ENCODE peak calls at places on chromosome 3, in four cellular contexts. W is uterus, S is psoas muscle, L is IMR-90. G is an unnamed sample. For H3K27me3, H3K4me1 and H3K9me3, the result is how much of the 10 kb centered on the place peaks cover.

GRCh38 chr3:102106421-102107097 is 257.2 kb downstream of the NFKBIZ start:
- DNase-seq in S (no peak), W (no peak), L (peak), G (no peak)

GRCh38 chr3:144351968-144352367 is 380.3 kb downstream of the DIPK2A start:
- DNase-seq in W (no peak), L (no peak), S (no peak), G (no peak)

GRCh38 chr3:52633786-52634185 is 51.9 kb downstream of the PBRM1 start:
- DNase-seq in S (no peak), W (no peak), L (peak), G (no peak)

GRCh38 chr3:184941408-184941807 is 129.4 kb downstream of the VPS8 start:
- DNase-seq in W (no peak), L (no peak), S (no peak), G (no peak)

GRCh38 chr3:58154752-58155449 is 55.9 kb downstream of the DNASE1L3 start:
- DNase-seq in W (no peak), S (no peak), L (no peak), G (no peak)

GRCh38 chr3:114650808-114651207 is 357.0 kb downstream of the TIGIT start:
- DNase-seq in L (peak), W (no peak), S (no peak), G (no peak)

GRCh38 chr3:56879453-56880224 is 77.9 kb upstream of the ARHGEF3 start:
- DNase-seq in L (peak), W (no peak), S (no peak), G (no peak)

GRCh38 chr3:127431066-127431465 is 143.2 kb upstream of the PRR20G start:
- DNase-seq in W (no peak), L (no peak), S (no peak), G (peak)

GRCh38 chr3:190728574-190729246 is 133.8 kb downstream of the GMNC start:
- DNase-seq in L (no peak), S (no peak), W (no peak), G (no peak)

GRCh38 chr3:126121632-126122031 is 37.7 kb upstream of the SLC41A3 start:
- DNase-seq in S (peak), W (no peak), L (no peak), G (no peak)

GRCh38 chr3:28951773-28952556 is 328.9 kb upstream of the RBMS3 start:
- DNase-seq in W (no peak), S (no peak), L (no peak), G (no peak)

GRCh38 chr3:26438325-26438940 is 184.1 kb upstream of the LRRC3B start:
- DNase-seq in W (no peak), S (no peak), L (no peak), G (no peak)

GRCh38 chr3:115072265-115073008 is 74.7 kb downstream of the ZBTB20 start:
- DNase-seq in S (no peak), L (peak), W (no peak), G (no peak)

GRCh38 chr3:162973518-162973917 is 1476.9 kb downstream of the OTOL1 start:
- DNase-seq in S (no peak), L (no peak), W (no peak), G (no peak)

GRCh38 chr3:115626006-115626409 is 2.7 kb downstream of the GAP43 start:
- DNase-seq in S (no peak), L (no peak), W (no peak), G (no peak)

GRCh38 chr3:187516446-187516845 is 148.3 kb downstream of the RTP4 start:
- DNase-seq in L (peak), W (no peak), S (no peak), G (no peak)

GRCh38 chr3:123027292-123028232 is at the start of gene SEMA5B:
- DNase-seq in W (peak), S (peak), L (no peak), G (peak)

GRCh38 chr3:159848348-159849118 is 140.1 kb upstream of the IL12A start:
- DNase-seq in L (no peak), W (no peak), S (no peak), G (no peak)

GRCh38 chr3:123692041-123692440 is 107.2 kb upstream of the HACD2 start:
- DNase-seq in W (no peak), L (peak), S (no peak), G (no peak)

GRCh38 chr3:67561995-67562394 is 92.4 kb downstream of the SUCLG2 start:
- DNase-seq in S (no peak), L (no peak), W (no peak), G (no peak)

GRCh38 chr3:64617610-64618009 is 70.2 kb downstream of the ADAMTS9 start:
- DNase-seq in W (no peak), L (no peak), S (no peak), G (no peak)

GRCh38 chr3:157493627-157494550 is 9.3 kb downstream of the VEPH1 start:
- DNase-seq in L (peak), W (no peak), S (no peak), G (no peak)

GRCh38 chr3:156750191-156750873 is 75.8 kb upstream of the LEKR1 start:
- DNase-seq in L (peak), S (no peak), W (no peak), G (no peak)

GRCh38 chr3:183284570-183284969 is 31.5 kb downstream of the B3GNT5 start:
- DNase-seq in W (no peak), L (no peak), S (no peak), G (no peak)

GRCh38 chr3:50655009-50655830 is 19.5 kb upstream of the DOCK3 start:
- DNase-seq in W (no peak), L (peak), S (peak), G (peak)

GRCh38 chr3:184384856-184385422 is 5.1 kb downstream of the CHRD start:
- DNase-seq in L (no peak), S (no peak), W (no peak), G (no peak)

GRCh38 chr3:4113811-4114522 is 189.2 kb upstream of the SETMAR start:
- DNase-seq in L (no peak), W (no peak), S (no peak), G (no peak)

GRCh38 chr3:31918179-31919165 is 62.6 kb downstream of the OSBPL10 start:
- DNase-seq in W (no peak), L (no peak), S (no peak), G (no peak)

GRCh38 chr3:73485877-73486311 is 138.8 kb downstream of the PDZRN3 start:
- DNase-seq in W (no peak), S (no peak), L (no peak), G (no peak)

GRCh38 chr3:196127308-196128040 is 45.6 kb upstream of the TFRC start:
- DNase-seq in W (no peak), S (peak), L (no peak), G (no peak)

GRCh38 chr3:144119611-144120010 is 148.0 kb downstream of the DIPK2A start:
- DNase-seq in L (no peak), S (no peak), W (no peak), G (no peak)

GRCh38 chr3:186986406-186986805 is 56.1 kb downstream of the ST6GAL1 start:
- DNase-seq in L (no peak), W (no peak), S (no peak), G (no peak)

GRCh38 chr3:16801698-16802097 is 83.1 kb upstream of the PLCL2 start:
- DNase-seq in S (no peak), L (peak), W (no peak), G (no peak)

GRCh38 chr3:13883681-13884080 is 3.8 kb upstream of the WNT7A start:
- DNase-seq in L (no peak), W (no peak), S (no peak), G (no peak)

GRCh38 chr3:13882876-13883275 is 3.0 kb upstream of the WNT7A start:
- DNase-seq in L (no peak), S (no peak), W (no peak), G (no peak)

GRCh38 chr3:13886593-13887129 is 6.8 kb upstream of the WNT7A start:
- DNase-seq in L (no peak), S (no peak), W (no peak), G (peak)

GRCh38 chr3:13885704-13886010 is 5.8 kb upstream of the WNT7A start:
- DNase-seq in S (no peak), W (no peak), L (no peak), G (no peak)

DNA sequence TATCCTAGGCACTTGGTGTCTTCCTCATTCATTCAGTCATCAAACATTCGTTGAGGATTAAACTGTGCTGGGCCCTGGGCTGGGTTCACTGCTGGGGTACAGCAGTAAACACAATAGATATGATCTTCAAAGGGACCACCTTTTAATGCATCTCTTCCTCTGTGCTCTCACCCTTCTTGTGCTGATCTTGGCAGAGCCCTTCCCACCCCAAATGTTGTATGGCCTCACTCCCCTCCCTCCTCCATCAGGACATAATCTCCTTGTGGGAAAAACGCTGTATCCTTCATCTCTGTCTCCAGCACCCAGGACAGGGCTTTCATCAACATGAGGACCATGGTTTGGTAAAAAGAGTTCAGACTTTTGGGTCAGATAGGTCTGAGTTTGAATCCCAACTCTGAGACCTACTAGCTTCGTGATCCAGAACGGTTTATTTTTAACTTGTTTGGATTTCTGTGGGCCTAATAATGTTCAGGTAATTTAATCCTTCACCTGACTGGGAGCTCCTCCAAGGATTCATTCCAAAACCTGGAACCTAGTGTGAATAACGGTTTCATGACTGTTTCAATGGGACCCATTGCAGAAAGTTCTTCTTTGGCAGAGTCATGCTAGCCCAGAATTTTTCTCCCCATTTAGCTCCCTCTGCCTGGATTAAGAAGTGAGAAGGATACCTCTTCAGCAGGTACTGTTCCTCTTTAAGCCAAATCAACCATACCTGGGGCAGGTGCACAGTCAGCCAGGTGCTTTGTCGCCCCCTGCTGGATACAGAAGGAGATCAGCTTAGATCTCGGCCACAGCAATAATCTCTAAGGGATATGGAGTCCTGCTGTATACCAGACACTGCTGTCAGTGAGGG is 5.2 kb upstream of the WNT7A start:
- DNase-seq in S (no peak), W (no peak), L (no peak), G (peak)
- H3K27me3 ChIP-seq in S (under half), W (under half), L (under half), G (under half)

GRCh38 chr3:37247398-37248114 is 73.2 kb upstream of the LRRFIP2 start:
- DNase-seq in S (no peak), L (no peak), W (no peak), G (no peak)
- H3K4me1 ChIP-seq in S (half or more), L (under half), W (under half), G (under half)

GRCh38 chr3:20280257-20280656 is 94.3 kb upstream of the SGO1 start:
- DNase-seq in L (no peak), S (no peak), W (no peak), G (no peak)
- H3K9me3 ChIP-seq in L (under half), S (under half), W (under half), G (under half)

GRCh38 chr3:154122912-154123559 is 1.8 kb downstream of the ARHGEF26 start:
- DNase-seq in S (no peak), W (peak), L (peak), G (no peak)

GRCh38 chr3:154122096-154122911 is 1.1 kb downstream of the ARHGEF26 start:
- DNase-seq in W (peak), L (no peak), S (no peak), G (peak)

GRCh38 chr3:154125378-154126030 is 4.3 kb downstream of the ARHGEF26 start:
- DNase-seq in L (no peak), W (no peak), S (no peak), G (no peak)

GRCh38 chr3:154120903-154121235 is 321 bp upstream of the ARHGEF26 start:
- DNase-seq in L (no peak), S (no peak), W (no peak), G (no peak)

DNA sequence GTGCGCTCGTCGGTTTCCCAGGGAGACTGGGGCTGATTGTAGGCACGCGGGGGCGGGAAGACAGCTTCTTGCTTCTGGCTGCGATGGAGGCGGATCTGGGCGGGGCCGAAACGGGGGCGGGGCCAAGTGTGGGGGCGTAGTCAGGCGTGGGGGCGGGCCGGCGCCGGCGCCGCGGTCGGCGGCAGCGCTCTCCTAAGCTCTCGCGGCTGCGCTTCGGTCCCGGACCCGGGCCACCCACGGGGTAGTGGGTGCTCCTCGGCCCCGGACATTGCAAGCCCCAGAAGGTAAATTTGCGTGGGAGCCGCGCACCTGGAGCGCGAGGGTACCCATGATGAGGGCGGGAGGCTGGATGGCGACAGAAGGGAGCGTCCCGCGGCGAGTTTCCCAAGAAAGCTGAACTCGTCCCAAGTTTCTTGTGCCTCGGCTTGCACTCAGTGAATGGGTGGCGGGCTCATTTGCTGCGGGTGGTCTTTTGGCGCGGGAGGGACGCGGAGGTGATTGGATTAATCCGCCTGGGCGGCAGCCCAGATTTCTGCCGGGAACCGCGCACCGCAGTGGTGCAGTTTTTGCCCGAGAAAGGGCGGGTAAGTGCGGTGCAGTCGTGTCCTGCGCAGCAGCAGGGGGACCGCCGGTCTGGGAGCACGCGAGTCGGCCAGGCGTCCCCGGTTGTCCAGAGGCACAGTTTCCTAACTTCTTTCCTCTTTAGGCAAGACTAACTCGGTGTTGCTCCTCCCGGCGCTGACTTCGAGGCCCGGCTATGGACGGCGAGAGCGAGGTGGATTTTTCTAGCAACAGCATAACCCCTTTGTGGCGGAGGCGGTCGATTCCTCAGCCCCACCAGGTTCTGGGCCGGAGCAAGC is at the start of gene ARHGEF26:
- DNase-seq in L (peak), W (peak), S (peak), G (peak)
- H3K27me3 ChIP-seq in L (under half), W (under half), S (under half), G (under half)

DNA sequence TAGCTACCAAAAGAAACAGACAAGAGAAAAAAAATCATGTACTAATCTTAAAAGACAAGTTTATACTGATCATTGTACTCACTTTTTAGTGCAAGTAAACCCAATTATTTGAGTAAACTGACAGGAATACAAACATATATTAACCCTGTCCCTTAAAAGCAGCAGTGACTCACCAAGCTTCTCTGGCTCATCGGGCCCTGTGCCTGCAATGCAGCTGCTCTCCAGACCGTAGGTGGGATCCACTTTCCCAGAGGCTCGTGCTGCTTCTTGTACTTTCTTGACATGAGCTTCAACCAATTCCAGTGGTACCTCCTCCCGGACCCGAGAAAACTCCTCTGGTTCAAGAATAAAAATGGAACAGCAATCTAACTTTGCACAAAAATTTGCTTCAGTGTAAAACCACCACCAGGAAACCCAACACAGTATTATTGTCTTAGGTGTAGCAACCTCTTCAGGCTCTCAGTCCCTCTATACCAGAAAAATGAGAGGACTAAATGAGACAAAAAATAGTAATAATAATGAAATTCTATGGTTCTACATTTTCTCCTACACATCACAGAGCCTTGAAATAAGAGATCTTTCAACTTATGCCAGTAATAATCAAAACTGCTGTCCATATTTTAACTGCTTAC is 82.6 kb upstream of the CSPG5 start:
- DNase-seq in S (peak), W (peak), L (peak), G (no peak)
- H3K4me1 ChIP-seq in S (under half), W (under half), L (under half), G (under half)

GRCh38 chr3:21042184-21042583 is 708.8 kb downstream of the ZNF385D start:
- DNase-seq in S (no peak), W (no peak), L (no peak), G (no peak)

GRCh38 chr3:21041621-21042020 is 709.4 kb downstream of the ZNF385D start:
- DNase-seq in L (no peak), S (no peak), W (no peak), G (no peak)

DNA sequence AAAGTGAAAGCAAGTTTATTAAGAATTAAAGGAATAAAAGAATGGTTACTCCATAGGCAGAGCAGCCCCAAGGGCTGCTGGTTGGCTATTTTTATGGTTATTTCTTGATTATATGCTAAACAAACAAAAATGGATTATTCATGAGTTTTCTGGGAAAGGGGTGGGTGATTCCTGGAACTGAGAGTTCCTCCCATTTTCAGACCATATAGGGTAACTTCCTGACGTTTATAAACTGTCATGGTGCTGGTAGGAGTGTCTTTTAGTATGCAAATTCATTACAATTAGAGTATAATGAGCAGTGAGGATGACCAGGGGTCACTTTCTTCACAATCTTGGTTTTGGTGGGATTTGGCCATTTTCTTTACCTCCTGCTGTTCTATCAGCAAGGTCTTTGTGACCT is 707.9 kb downstream of the ZNF385D start:
- DNase-seq in S (no peak), W (no peak), L (no peak), G (no peak)
- H3K9me3 ChIP-seq in S (under half), W (under half), L (under half), G (under half)

GRCh38 chr3:133991637-133992036 is 38.1 kb downstream of the SLCO2A1 start:
- DNase-seq in L (no peak), S (no peak), W (no peak), G (no peak)
- H3K27me3 ChIP-seq in L (under half), S (under half), W (under half), G (under half)

GRCh38 chr3:39121626-39122025 is 14.1 kb downstream of the TTC21A start:
- DNase-seq in S (no peak), W (no peak), L (no peak), G (no peak)
- H3K4me1 ChIP-seq in S (under half), W (under half), L (under half), G (under half)

GRCh38 chr3:66053783-66054094 is 15.0 kb upstream of the MAGI1 start:
- DNase-seq in W (no peak), S (no peak), L (no peak), G (no peak)
- H3K9me3 ChIP-seq in W (under half), S (under half), L (under half), G (under half)